ENCODE peak calls at places on chromosomes 16 and 17, in seven cellular contexts. One of them, this sample, is unnamed.

GRCh38 chr17:41329279-41329925 is 13.9 kb upstream of the KRTAP17-1 start:
- DNase-seq in psoas muscle: no peak
- DNase-seq in stomach: peak; percentile 41
- DNase-seq in lung: peak; percentile 50
- DNase-seq in heart right ventricle: no peak
- DNase-seq in foreskin fibroblast: peak; percentile 85
- DNase-seq in aorta: peak; percentile 52
- DNase-seq in this sample: peak; percentile 41

GRCh38 chr16:84419730-84420129 is 51.4 kb downstream of the ATP2C2 start:
- DNase-seq in psoas muscle: no peak
- DNase-seq in stomach: no peak
- DNase-seq in lung: no peak
- DNase-seq in heart right ventricle: no peak
- DNase-seq in foreskin fibroblast: no peak
- DNase-seq in aorta: no peak
- DNase-seq in this sample: no peak

GRCh38 chr17:66673668-66674276 is 161.1 kb upstream of the CACNG5 start:
- DNase-seq in psoas muscle: no peak
- DNase-seq in stomach: peak; percentile 59
- DNase-seq in lung: peak; percentile 49
- DNase-seq in heart right ventricle: peak; percentile 46
- DNase-seq in foreskin fibroblast: peak; percentile 87
- DNase-seq in aorta: no peak
- DNase-seq in this sample: peak; percentile 51

GRCh38 chr17:61209099-61209439 is 190.6 kb upstream of the TBX2 start:
- DNase-seq in psoas muscle: no peak
- DNase-seq in stomach: no peak
- DNase-seq in lung: no peak
- DNase-seq in heart right ventricle: no peak
- DNase-seq in foreskin fibroblast: no peak
- DNase-seq in aorta: no peak
- DNase-seq in this sample: no peak

GRCh38 chr17:63477471-63478440 is 895 bp downstream of the ACE start:
- DNase-seq in psoas muscle: no peak
- DNase-seq in stomach: no peak
- DNase-seq in lung: no peak
- DNase-seq in heart right ventricle: no peak
- DNase-seq in foreskin fibroblast: peak; percentile 37
- DNase-seq in aorta: no peak
- DNase-seq in this sample: no peak

GRCh38 chr16:75267631-75268264 is 16.3 kb upstream of the BCAR1 start:
- DNase-seq in psoas muscle: peak; percentile 76
- DNase-seq in stomach: peak; percentile 65
- DNase-seq in lung: peak; percentile 67
- DNase-seq in heart right ventricle: peak; percentile 77
- DNase-seq in foreskin fibroblast: peak; percentile 80
- DNase-seq in aorta: peak; percentile 60
- DNase-seq in this sample: peak; percentile 76

GRCh38 chr16:24883714-24884151 is 38.0 kb downstream of the SLC5A11 start:
- DNase-seq in psoas muscle: no peak
- DNase-seq in stomach: no peak
- DNase-seq in lung: no peak
- DNase-seq in heart right ventricle: no peak
- DNase-seq in foreskin fibroblast: no peak
- DNase-seq in aorta: no peak
- DNase-seq in this sample: no peak

GRCh38 chr16:56911771-56912541 is 20.0 kb upstream of the HERPUD1 start:
- DNase-seq in psoas muscle: peak; percentile 39
- DNase-seq in stomach: peak; percentile 40
- DNase-seq in lung: peak; percentile 33
- DNase-seq in heart right ventricle: peak; percentile 41
- DNase-seq in foreskin fibroblast: peak; percentile 29
- DNase-seq in aorta: peak; percentile 82
- DNase-seq in this sample: peak; percentile 69

GRCh38 chr17:77366558-77367245 is 225.9 kb downstream of the SEC14L1 start:
- DNase-seq in psoas muscle: peak; percentile 22
- DNase-seq in stomach: no peak
- DNase-seq in lung: no peak
- DNase-seq in heart right ventricle: peak; percentile 14
- DNase-seq in foreskin fibroblast: peak; percentile 77
- DNase-seq in aorta: no peak
- DNase-seq in this sample: peak; percentile 35

GRCh38 chr16:27880312-27880711 is 183.2 kb downstream of the GSG1L start:
- DNase-seq in psoas muscle: no peak
- DNase-seq in stomach: no peak
- DNase-seq in lung: no peak
- DNase-seq in heart right ventricle: no peak
- DNase-seq in foreskin fibroblast: no peak
- DNase-seq in aorta: no peak
- DNase-seq in this sample: no peak

GRCh38 chr17:41140360-41141132 is at the start of gene KRTAP4-6:
- DNase-seq in psoas muscle: no peak
- DNase-seq in stomach: no peak
- DNase-seq in lung: no peak
- DNase-seq in heart right ventricle: no peak
- DNase-seq in foreskin fibroblast: peak; percentile 89
- DNase-seq in aorta: no peak
- DNase-seq in this sample: no peak

GRCh38 chr17:67032985-67033384 is 11.4 kb upstream of the CACNG1 start:
- DNase-seq in psoas muscle: no peak
- DNase-seq in stomach: no peak
- DNase-seq in lung: no peak
- DNase-seq in heart right ventricle: no peak
- DNase-seq in foreskin fibroblast: no peak
- DNase-seq in aorta: no peak
- DNase-seq in this sample: no peak

GRCh38 chr17:54899721-54900456 is 763 bp upstream of the TOM1L1 start:
- DNase-seq in psoas muscle: no peak
- DNase-seq in stomach: no peak
- DNase-seq in lung: no peak
- DNase-seq in heart right ventricle: no peak
- DNase-seq in foreskin fibroblast: peak; percentile 36
- DNase-seq in aorta: no peak
- DNase-seq in this sample: peak; percentile 25

GRCh38 chr17:52276609-52277008 is 118.1 kb upstream of the CA10 start:
- DNase-seq in psoas muscle: no peak
- DNase-seq in stomach: no peak
- DNase-seq in lung: no peak
- DNase-seq in heart right ventricle: no peak
- DNase-seq in foreskin fibroblast: no peak
- DNase-seq in aorta: no peak
- DNase-seq in this sample: no peak

GRCh38 chr17:1490643-1491405 is 1.7 kb downstream of the MYO1C start:
- DNase-seq in psoas muscle: peak; percentile 71
- DNase-seq in stomach: peak; percentile 68
- DNase-seq in lung: peak; percentile 76
- DNase-seq in heart right ventricle: peak; percentile 79
- DNase-seq in foreskin fibroblast: peak; percentile 83
- DNase-seq in aorta: peak; percentile 83
- DNase-seq in this sample: peak; percentile 69

GRCh38 chr17:42683407-42684031 is 1.2 kb downstream of the CNTNAP1 start:
- DNase-seq in psoas muscle: no peak
- DNase-seq in stomach: peak; percentile 63
- DNase-seq in lung: no peak
- DNase-seq in heart right ventricle: no peak
- DNase-seq in foreskin fibroblast: no peak
- DNase-seq in aorta: no peak
- DNase-seq in this sample: no peak

GRCh38 chr17:1571362-1571746 is 8.8 kb upstream of the PITPNA start:
- DNase-seq in psoas muscle: no peak
- DNase-seq in stomach: no peak
- DNase-seq in lung: no peak
- DNase-seq in heart right ventricle: no peak
- DNase-seq in foreskin fibroblast: no peak
- DNase-seq in aorta: no peak
- DNase-seq in this sample: no peak

GRCh38 chr16:80931985-80932720 is 74.5 kb downstream of the CMC2 start:
- DNase-seq in psoas muscle: peak; percentile 81
- DNase-seq in stomach: peak; percentile 59
- DNase-seq in lung: peak; percentile 42
- DNase-seq in heart right ventricle: peak; percentile 62
- DNase-seq in foreskin fibroblast: peak; percentile 76
- DNase-seq in aorta: peak; percentile 80
- DNase-seq in this sample: peak; percentile 50

GRCh38 chr17:39617446-39618251 is 9.1 kb upstream of the PPP1R1B start:
- DNase-seq in psoas muscle: peak; percentile 62
- DNase-seq in stomach: peak; percentile 82
- DNase-seq in lung: peak; percentile 67
- DNase-seq in heart right ventricle: peak; percentile 48
- DNase-seq in foreskin fibroblast: peak; percentile 81
- DNase-seq in aorta: peak; percentile 85
- DNase-seq in this sample: peak; percentile 84

GRCh38 chr17:39615434-39615833 is 7.7 kb upstream of the NEUROD2 start:
- DNase-seq in psoas muscle: no peak
- DNase-seq in stomach: no peak
- DNase-seq in lung: no peak
- DNase-seq in heart right ventricle: no peak
- DNase-seq in foreskin fibroblast: no peak
- DNase-seq in aorta: no peak
- DNase-seq in this sample: no peak

GRCh38 chr17:39618252-39618913 is 8.4 kb upstream of the PPP1R1B start:
- DNase-seq in psoas muscle: no peak
- DNase-seq in stomach: no peak
- DNase-seq in lung: no peak
- DNase-seq in heart right ventricle: no peak
- DNase-seq in foreskin fibroblast: peak; percentile 58
- DNase-seq in aorta: no peak
- DNase-seq in this sample: peak; percentile 41

GRCh38 chr17:39618956-39619785 is 7.6 kb upstream of the PPP1R1B start:
- DNase-seq in psoas muscle: no peak
- DNase-seq in stomach: no peak
- DNase-seq in lung: no peak
- DNase-seq in heart right ventricle: no peak
- DNase-seq in foreskin fibroblast: no peak
- DNase-seq in aorta: no peak
- DNase-seq in this sample: no peak

GRCh38 chr17:39617100-39617445 is 9.4 kb upstream of the NEUROD2 start:
- DNase-seq in psoas muscle: no peak
- DNase-seq in stomach: no peak
- DNase-seq in lung: no peak
- DNase-seq in heart right ventricle: no peak
- DNase-seq in foreskin fibroblast: no peak
- DNase-seq in aorta: no peak
- DNase-seq in this sample: no peak
- H3K4me3 ChIP-seq in psoas muscle: peak overlapping the region; percentile 68
- H3K4me3 ChIP-seq in stomach: peak overlapping the region; percentile 61
- H3K4me3 ChIP-seq in lung: no peak overlapping the region
- H3K4me3 ChIP-seq in heart right ventricle: no peak overlapping the region
- H3K4me3 ChIP-seq in foreskin fibroblast: peak overlapping the region; percentile 57
- H3K4me3 ChIP-seq in aorta: no peak overlapping the region
- H3K4me3 ChIP-seq in this sample: no peak overlapping the region

GRCh38 chr17:64778102-64778366 is 115.9 kb upstream of the SMURF2 start:
- DNase-seq in psoas muscle: no peak
- DNase-seq in stomach: no peak
- DNase-seq in lung: no peak
- DNase-seq in heart right ventricle: no peak
- DNase-seq in foreskin fibroblast: no peak
- DNase-seq in aorta: no peak
- DNase-seq in this sample: no peak
- H3K4me3 ChIP-seq in psoas muscle: peak overlapping the region; percentile 38
- H3K4me3 ChIP-seq in stomach: peak overlapping the region; percentile 61
- H3K4me3 ChIP-seq in lung: peak overlapping the region; percentile 3
- H3K4me3 ChIP-seq in heart right ventricle: peak overlapping the region; percentile 26
- H3K4me3 ChIP-seq in foreskin fibroblast: peak overlapping the region; percentile 8
- H3K4me3 ChIP-seq in aorta: no peak overlapping the region
- H3K4me3 ChIP-seq in this sample: no peak overlapping the region

GRCh38 chr17:45300060-45300751 is 16.6 kb downstream of the MAP3K14 start:
- DNase-seq in psoas muscle: no peak
- DNase-seq in stomach: no peak
- DNase-seq in lung: no peak
- DNase-seq in heart right ventricle: no peak
- DNase-seq in foreskin fibroblast: peak; percentile 46
- DNase-seq in aorta: no peak
- DNase-seq in this sample: no peak
- H3K4me3 ChIP-seq in psoas muscle: no peak overlapping the region
- H3K4me3 ChIP-seq in stomach: no peak overlapping the region
- H3K4me3 ChIP-seq in lung: no peak overlapping the region
- H3K4me3 ChIP-seq in heart right ventricle: no peak overlapping the region
- H3K4me3 ChIP-seq in foreskin fibroblast: no peak overlapping the region
- H3K4me3 ChIP-seq in aorta: no peak overlapping the region
- H3K4me3 ChIP-seq in this sample: no peak overlapping the region

DNA sequence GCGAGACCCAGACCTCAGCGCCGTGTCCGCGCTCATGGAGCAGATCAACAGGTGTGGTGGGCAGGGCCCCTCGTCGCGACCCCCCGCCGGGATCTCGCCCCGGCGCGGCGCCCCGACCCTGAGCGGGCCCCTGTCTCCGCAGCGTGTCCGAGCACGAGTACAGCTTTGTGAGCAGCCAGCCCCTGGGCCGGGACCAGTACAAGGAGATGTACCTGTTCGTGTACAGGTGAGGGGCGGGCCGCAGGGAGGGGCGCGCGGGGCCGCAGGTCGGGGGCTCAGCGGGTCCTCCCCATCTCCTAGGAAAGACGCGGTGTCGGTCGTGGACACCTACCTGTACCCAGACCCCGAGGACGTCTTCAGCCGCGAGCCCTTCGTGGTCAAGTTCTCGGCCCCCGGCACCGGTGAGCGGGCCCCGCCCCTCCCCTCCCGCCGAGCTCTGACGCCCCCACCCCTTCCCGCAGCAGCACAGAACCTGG is 870 bp downstream of the DNASE1L2 start:
- DNase-seq in psoas muscle: no peak
- DNase-seq in stomach: no peak
- DNase-seq in lung: no peak
- DNase-seq in heart right ventricle: no peak
- DNase-seq in foreskin fibroblast: no peak
- DNase-seq in aorta: no peak
- DNase-seq in this sample: no peak
- H3K4me3 ChIP-seq in psoas muscle: peak overlapping the region; percentile 38
- H3K4me3 ChIP-seq in stomach: peak overlapping the region; percentile 34
- H3K4me3 ChIP-seq in lung: no peak overlapping the region
- H3K4me3 ChIP-seq in heart right ventricle: peak overlapping the region; percentile 29
- H3K4me3 ChIP-seq in foreskin fibroblast: peak overlapping the region; percentile 44
- H3K4me3 ChIP-seq in aorta: no peak overlapping the region
- H3K4me3 ChIP-seq in this sample: no peak overlapping the region

GRCh38 chr17:80891096-80892018 is 100.3 kb upstream of the CHMP6 start:
- DNase-seq in psoas muscle: peak; percentile 40
- DNase-seq in stomach: peak; percentile 30
- DNase-seq in lung: no peak
- DNase-seq in heart right ventricle: no peak
- DNase-seq in foreskin fibroblast: peak; percentile 88
- DNase-seq in aorta: peak; percentile 41
- DNase-seq in this sample: no peak
- H3K4me3 ChIP-seq in psoas muscle: no peak overlapping the region
- H3K4me3 ChIP-seq in stomach: no peak overlapping the region
- H3K4me3 ChIP-seq in lung: no peak overlapping the region
- H3K4me3 ChIP-seq in heart right ventricle: no peak overlapping the region
- H3K4me3 ChIP-seq in foreskin fibroblast: no peak overlapping the region
- H3K4me3 ChIP-seq in aorta: no peak overlapping the region
- H3K4me3 ChIP-seq in this sample: no peak overlapping the region